ENCODE peak calls at places on chromosomes 2 and 18, in eight cellular contexts. Q is NCI-H510A treated with DMSO at 0.1 percent for 48 hours, M is NCI-H1105 treated with DMSO at 0.1 percent for 48 hours, O is choroid plexus epithelial cell, H is ELF-1, F is endothelial cell, I is Ammon's horn, V is NCI-H2171 treated with DMSO at 0.1 percent for 48 hours. W is an unnamed sample.

GRCh38 chr2:45046786-45047185 is 37.5 kb upstream of the SIX2 start:
- DNase-seq in Q (no peak), M (no peak), O (peak), H (no peak), F (no peak), I (no peak), V (no peak), W (no peak)

GRCh38 chr2:231359948-231360347 is 35.6 kb upstream of the B3GNT7 start:
- DNase-seq in Q (no peak), M (no peak), O (no peak), H (no peak), F (no peak), I (no peak), V (peak), W (no peak)

GRCh38 chr2:159272166-159272565 is 14.3 kb downstream of the WDSUB1 start:
- DNase-seq in Q (no peak), M (no peak), O (no peak), H (peak), F (no peak), I (no peak), V (no peak), W (no peak)

GRCh38 chr2:86704482-86704971 is 15.6 kb upstream of the RMND5A start:
- DNase-seq in Q (no peak), M (no peak), O (peak), H (no peak), F (no peak), I (peak), V (no peak), W (no peak)

GRCh38 chr2:73368781-73369180 is 16.9 kb upstream of the ALMS1 start:
- DNase-seq in Q (no peak), M (no peak), O (peak), H (no peak), F (no peak), I (no peak), V (no peak), W (no peak)

GRCh38 chr2:11329759-11330158 is 14.7 kb downstream of the ROCK2 start:
- DNase-seq in Q (no peak), M (no peak), O (peak), H (no peak), F (no peak), I (no peak), V (no peak), W (no peak)

GRCh38 chr2:43293744-43294695 is 67.6 kb upstream of the ZFP36L2 start:
- DNase-seq in Q (peak), M (no peak), O (peak), H (peak), F (no peak), I (peak), V (no peak), W (no peak)

GRCh38 chr2:3641181-3641580 is 16.8 kb upstream of the ALLC start:
- DNase-seq in Q (no peak), M (no peak), O (no peak), H (peak), F (no peak), I (no peak), V (no peak), W (peak)

GRCh38 chr2:200367155-200367554 is 60.7 kb downstream of the SPATS2L start:
- DNase-seq in Q (no peak), M (no peak), O (peak), H (no peak), F (no peak), I (no peak), V (no peak), W (no peak)

GRCh38 chr18:70194227-70194890 is 11.1 kb downstream of the RTTN start:
- DNase-seq in Q (no peak), M (no peak), O (no peak), H (no peak), F (no peak), I (no peak), V (no peak), W (no peak)

GRCh38 chr2:111017909-111018308 is 102.8 kb upstream of the BCL2L11 start:
- DNase-seq in Q (no peak), M (no peak), O (no peak), H (no peak), F (no peak), I (no peak), V (no peak), W (no peak)

GRCh38 chr18:9827856-9828793 is 57.6 kb upstream of the TXNDC2 start:
- DNase-seq in Q (no peak), M (no peak), O (peak), H (no peak), F (no peak), I (peak), V (no peak), W (no peak)

GRCh38 chr2:88054300-88055048 is 1.1 kb downstream of the KRCC1 start:
- DNase-seq in Q (no peak), M (no peak), O (peak), H (no peak), F (no peak), I (no peak), V (no peak), W (no peak)

GRCh38 chr18:23321996-23322395 is 131.1 kb upstream of the RIOK3 start:
- DNase-seq in Q (no peak), M (no peak), O (no peak), H (no peak), F (no peak), I (no peak), V (no peak), W (no peak)